ENCODE peak calls at places on chromosomes 13 and 19, in seven cellular contexts. L is HCT116, U is GM23338, F is OCI-LY7, J is PC-3, E is MM.1S, C is PC-9. D is an unnamed sample. For H3K9me2, the result is how much of the 10 kb centered on the place peaks cover.

GRCh38 chr19:39499082-39499642 is 415 bp downstream of the DLL3 start:
- DNase-seq in L (no peak), U (peak), E (no peak), J (no peak), C (no peak), F (peak), D (peak)

GRCh38 chr13:23701646-23702045 is 131.4 kb downstream of the TNFRSF19 start:
- DNase-seq in J (no peak), L (no peak), C (no peak), E (no peak), F (no peak), U (no peak), D (no peak)

GRCh38 chr13:32032780-32033179 is 1.2 kb downstream of the FRY start:
- DNase-seq in E (no peak), U (no peak), J (no peak), L (no peak), F (no peak), C (no peak), D (no peak)

GRCh38 chr13:113814435-113814821 is 49.4 kb downstream of the GAS6 start:
- DNase-seq in U (no peak), C (peak), F (no peak), E (no peak), L (no peak), J (peak), D (no peak)

GRCh38 chr13:72514141-72514540 is 213.3 kb downstream of the MZT1 start:
- DNase-seq in J (no peak), F (no peak), C (no peak), L (no peak), E (no peak), U (no peak), D (no peak)

GRCh38 chr13:109156181-109156935 is 526.9 kb downstream of the MYO16 start:
- DNase-seq in L (no peak), E (no peak), J (peak), U (no peak), C (peak), F (no peak), D (no peak)

GRCh38 chr13:23695711-23696512 is 125.7 kb downstream of the TNFRSF19 start:
- DNase-seq in F (peak), E (no peak), J (no peak), U (peak), C (no peak), L (no peak), D (no peak)

GRCh38 chr19:13849991-13850909 is 26.7 kb upstream of the NANOS3 start:
- DNase-seq in C (peak), E (peak), F (no peak), U (peak), J (peak), L (no peak), D (peak)

GRCh38 chr13:94716016-94716415 is 3.7 kb upstream of the SOX21 start:
- DNase-seq in L (no peak), E (no peak), F (no peak), U (peak), C (no peak), J (peak), D (no peak)

GRCh38 chr13:108777421-108778420 is 148.3 kb downstream of the MYO16 start:
- DNase-seq in E (no peak), U (peak), F (no peak), L (peak), J (peak), C (no peak), D (no peak)

GRCh38 chr19:39858541-39858940 is 12.4 kb upstream of the FBL start:
- DNase-seq in J (no peak), E (no peak), L (no peak), U (peak), F (no peak), C (no peak), D (no peak)

GRCh38 chr19:55641376-55642152 is 762 bp downstream of the ZNF580 start:
- DNase-seq in J (no peak), F (peak), U (peak), L (no peak), C (no peak), E (no peak), D (peak)

GRCh38 chr13:71813187-71813586 is 53.8 kb downstream of the DACH1 start:
- DNase-seq in F (no peak), J (no peak), C (no peak), U (no peak), L (no peak), E (no peak), D (no peak)

GRCh38 chr13:93066187-93066586 is 160.4 kb upstream of the GPC6 start:
- DNase-seq in E (no peak), C (no peak), U (no peak), J (peak), F (no peak), L (no peak), D (no peak)

GRCh38 chr13:107138987-107139386 is 571.0 kb upstream of the ARGLU1 start:
- DNase-seq in F (no peak), E (no peak), J (no peak), L (no peak), C (no peak), U (no peak), D (no peak)

GRCh38 chr19:37468961-37469777 is at the start of gene ZNF570:
- DNase-seq in F (peak), C (peak), U (peak), E (no peak), J (peak), L (no peak), D (peak)

GRCh38 chr13:39552233-39552632 is 50.8 kb downstream of the LHFPL6 start:
- DNase-seq in U (no peak), F (no peak), C (no peak), E (no peak), L (no peak), J (no peak), D (no peak)

GRCh38 chr19:43779820-43780219 is 953 bp downstream of the KCNN4 start:
- DNase-seq in C (peak), L (no peak), J (peak), U (no peak), F (peak), E (no peak), D (no peak)
- H3K9me2 ChIP-seq in C (under half), L (under half), J (under half), U (under half), F (under half), E (under half), D (under half)

GRCh38 chr13:20399515-20399914 is 126.1 kb downstream of the CRYL1 start:
- DNase-seq in U (no peak), E (no peak), C (no peak), F (no peak), L (no peak), J (no peak), D (no peak)
- H3K9me2 ChIP-seq in U (under half), E (under half), C (under half), F (under half), L (under half), J (under half), D (under half)

GRCh38 chr13:46757640-46758039 is 39.3 kb downstream of the ESD start:
- DNase-seq in J (no peak), E (no peak), F (no peak), L (no peak), U (no peak), C (no peak), D (no peak)

GRCh38 chr13:46754812-46755211 is 42.1 kb downstream of the ESD start:
- DNase-seq in L (no peak), F (no peak), C (no peak), U (no peak), E (no peak), J (no peak), D (no peak)

GRCh38 chr13:46753917-46754316 is 43.0 kb downstream of the ESD start:
- DNase-seq in L (no peak), F (no peak), C (no peak), U (no peak), E (no peak), J (no peak), D (no peak)

GRCh38 chr13:46759861-46760260 is 37.1 kb downstream of the ESD start:
- DNase-seq in F (peak), U (no peak), E (no peak), C (no peak), J (peak), L (no peak), D (no peak)

DNA sequence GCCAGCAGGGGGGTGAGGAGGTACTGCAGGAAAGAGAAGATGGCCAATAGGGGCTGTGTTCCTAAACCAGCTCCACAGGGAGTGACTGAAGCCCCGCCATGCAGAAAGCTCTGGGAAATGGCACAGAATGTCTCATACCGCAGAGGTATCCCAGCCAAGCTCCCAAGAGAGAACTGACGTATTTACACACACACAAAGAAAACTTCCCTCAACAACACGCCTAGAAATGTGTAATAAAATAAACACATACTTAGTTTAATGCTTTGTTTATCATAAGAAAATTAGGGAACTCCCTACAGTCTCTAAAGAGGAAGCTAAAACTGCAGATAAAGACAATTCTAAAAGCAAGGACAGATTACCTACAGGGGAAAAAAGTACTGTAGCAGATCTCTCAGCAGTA is 40.0 kb downstream of the ESD start:
- DNase-seq in U (no peak), F (no peak), J (peak), E (no peak), L (no peak), C (no peak), D (no peak)
- H3K9me2 ChIP-seq in U (under half), F (under half), J (under half), E (under half), L (under half), C (under half), D (under half)

GRCh38 chr19:3803986-3804385 is 17.8 kb upstream of the MATK start:
- DNase-seq in C (no peak), J (no peak), E (no peak), F (no peak), L (no peak), U (no peak), D (no peak)
- H3K9me2 ChIP-seq in C (under half), J (under half), E (under half), F (under half), L (under half), U (under half), D (under half)

DNA sequence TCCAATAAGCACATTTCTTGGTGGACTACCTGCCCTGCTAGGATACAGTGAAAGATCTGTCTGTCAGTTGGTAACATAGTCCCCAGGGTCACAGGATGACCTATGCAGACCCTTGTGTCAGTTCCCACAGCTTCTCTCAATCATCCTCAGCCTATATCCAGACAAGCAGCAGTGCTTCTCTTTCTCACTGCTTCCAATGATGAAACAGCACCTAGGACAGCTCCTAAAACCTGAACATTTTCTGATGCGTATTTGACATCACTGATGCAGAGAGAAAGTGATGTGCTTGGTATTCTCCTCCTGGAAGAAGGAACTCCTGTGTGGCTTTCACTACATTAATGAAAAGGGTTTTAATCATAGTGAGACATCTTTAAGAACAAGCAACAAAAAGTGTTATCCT is 43.7 kb downstream of the ZNF557 start:
- DNase-seq in U (peak), C (no peak), L (no peak), E (no peak), J (no peak), F (no peak), D (no peak)
- H3K9me2 ChIP-seq in U (under half), C (under half), L (under half), E (under half), J (under half), F (under half), D (under half)

GRCh38 chr13:91647361-91647970 is 249.0 kb downstream of the GPC5 start:
- DNase-seq in U (peak), F (peak), E (no peak), C (peak), L (no peak), J (peak), D (peak)

GRCh38 chr13:91655731-91656130 is 257.3 kb downstream of the GPC5 start:
- DNase-seq in C (no peak), F (no peak), U (no peak), L (no peak), E (no peak), J (no peak), D (no peak)

GRCh38 chr13:91657283-91657682 is 258.9 kb downstream of the GPC5 start:
- DNase-seq in C (no peak), E (no peak), U (no peak), F (no peak), L (no peak), J (no peak), D (no peak)

GRCh38 chr13:91652389-91652788 is 254.0 kb downstream of the GPC5 start:
- DNase-seq in L (no peak), E (no peak), J (no peak), U (peak), F (no peak), C (no peak), D (no peak)
- H3K9me2 ChIP-seq in L (under half), E (under half), J (under half), U (under half), F (under half), C (under half), D (under half)